ENCODE peak calls at places on chromosomes 6 and 20, in eight cellular contexts. One of them, this sample, is unnamed.
A peak's percentile ranks its signal among the peaks of the same experiment; 100 is the strongest.

GRCh38 chr6:168184701-168185100 is 105.7 kb upstream of the FRMD1 start:
- DNase-seq in choroid plexus epithelial cell: no peak
- DNase-seq in stomach: no peak
- DNase-seq in CD4-positive, alpha-beta T cell: no peak
- DNase-seq in GM20000: no peak
- DNase-seq in left ventricle myocardium inferior: no peak
- DNase-seq in epithelial cell of proximal tubule: no peak
- DNase-seq in fibroblast of pulmonary artery: no peak
- DNase-seq in this sample: no peak

GRCh38 chr20:8076505-8077498 is 55.3 kb upstream of the PLCB1 start:
- DNase-seq in fibroblast of pulmonary artery: peak; percentile 66
- DNase-seq in choroid plexus epithelial cell: no peak
- DNase-seq in stomach: peak; percentile 56
- DNase-seq in epithelial cell of proximal tubule: no peak
- DNase-seq in left ventricle myocardium inferior: no peak
- DNase-seq in CD4-positive, alpha-beta T cell: no peak
- DNase-seq in GM20000: no peak
- DNase-seq in this sample: peak; percentile 59

GRCh38 chr6:4776493-4776966 is 326 bp downstream of the CDYL start:
- DNase-seq in CD4-positive, alpha-beta T cell: no peak
- DNase-seq in GM20000: peak; percentile 72
- DNase-seq in fibroblast of pulmonary artery: no peak
- DNase-seq in epithelial cell of proximal tubule: no peak
- DNase-seq in choroid plexus epithelial cell: no peak
- DNase-seq in stomach: no peak
- DNase-seq in left ventricle myocardium inferior: no peak
- DNase-seq in this sample: no peak

GRCh38 chr6:89574860-89575561 is 63.5 kb downstream of the LYRM2 start:
- DNase-seq in GM20000: no peak
- DNase-seq in stomach: no peak
- DNase-seq in choroid plexus epithelial cell: no peak
- DNase-seq in epithelial cell of proximal tubule: no peak
- DNase-seq in fibroblast of pulmonary artery: no peak
- DNase-seq in CD4-positive, alpha-beta T cell: no peak
- DNase-seq in left ventricle myocardium inferior: no peak
- DNase-seq in this sample: no peak

GRCh38 chr6:1250489-1251197 is 61.3 kb upstream of the FOXQ1 start:
- DNase-seq in choroid plexus epithelial cell: peak; percentile 6
- DNase-seq in fibroblast of pulmonary artery: no peak
- DNase-seq in GM20000: no peak
- DNase-seq in CD4-positive, alpha-beta T cell: no peak
- DNase-seq in epithelial cell of proximal tubule: no peak
- DNase-seq in left ventricle myocardium inferior: no peak
- DNase-seq in stomach: no peak
- DNase-seq in this sample: no peak

GRCh38 chr20:63103402-63104311 is 96.9 kb upstream of the BHLHE23 start:
- DNase-seq in epithelial cell of proximal tubule: no peak
- DNase-seq in fibroblast of pulmonary artery: peak; percentile 18
- DNase-seq in stomach: no peak
- DNase-seq in choroid plexus epithelial cell: peak; percentile 7
- DNase-seq in left ventricle myocardium inferior: no peak
- DNase-seq in CD4-positive, alpha-beta T cell: no peak
- DNase-seq in GM20000: peak; percentile 52
- DNase-seq in this sample: peak; percentile 7

GRCh38 chr6:35495258-35496035 is 1.4 kb downstream of the TEAD3 start:
- DNase-seq in CD4-positive, alpha-beta T cell: no peak
- DNase-seq in left ventricle myocardium inferior: no peak
- DNase-seq in choroid plexus epithelial cell: no peak
- DNase-seq in stomach: no peak
- DNase-seq in GM20000: no peak
- DNase-seq in epithelial cell of proximal tubule: no peak
- DNase-seq in fibroblast of pulmonary artery: no peak
- DNase-seq in this sample: no peak

GRCh38 chr6:13303668-13304017 is 24.7 kb downstream of the TBC1D7 start:
- DNase-seq in GM20000: peak; percentile 76
- DNase-seq in left ventricle myocardium inferior: peak; percentile 83
- DNase-seq in stomach: peak; percentile 69
- DNase-seq in epithelial cell of proximal tubule: no peak
- DNase-seq in choroid plexus epithelial cell: peak; percentile 93
- DNase-seq in fibroblast of pulmonary artery: peak; percentile 86
- DNase-seq in CD4-positive, alpha-beta T cell: no peak
- DNase-seq in this sample: peak; percentile 67

GRCh38 chr20:47316776-47317126 is 39.7 kb downstream of the ZMYND8 start:
- DNase-seq in left ventricle myocardium inferior: no peak
- DNase-seq in fibroblast of pulmonary artery: no peak
- DNase-seq in stomach: no peak
- DNase-seq in CD4-positive, alpha-beta T cell: no peak
- DNase-seq in choroid plexus epithelial cell: no peak
- DNase-seq in GM20000: no peak
- DNase-seq in epithelial cell of proximal tubule: no peak
- DNase-seq in this sample: no peak

GRCh38 chr6:68114648-68115047 is 520.4 kb upstream of the ADGRB3 start:
- DNase-seq in stomach: no peak
- DNase-seq in GM20000: no peak
- DNase-seq in left ventricle myocardium inferior: no peak
- DNase-seq in fibroblast of pulmonary artery: no peak
- DNase-seq in choroid plexus epithelial cell: no peak
- DNase-seq in epithelial cell of proximal tubule: no peak
- DNase-seq in CD4-positive, alpha-beta T cell: no peak
- DNase-seq in this sample: peak; percentile 1

GRCh38 chr20:21702553-21703467 is 2.7 kb upstream of the PAX1 start:
- DNase-seq in epithelial cell of proximal tubule: no peak
- DNase-seq in CD4-positive, alpha-beta T cell: no peak
- DNase-seq in left ventricle myocardium inferior: peak; percentile 43
- DNase-seq in stomach: no peak
- DNase-seq in GM20000: peak; percentile 55
- DNase-seq in fibroblast of pulmonary artery: peak; percentile 36
- DNase-seq in choroid plexus epithelial cell: peak; percentile 17
- DNase-seq in this sample: peak; percentile 35
- TF ChIP-seq CTCF in epithelial cell of proximal tubule: peak; percentile 52
- TF ChIP-seq CTCF in CD4-positive, alpha-beta T cell: no peak
- TF ChIP-seq CTCF in left ventricle myocardium inferior: peak; percentile 50
- TF ChIP-seq CTCF in stomach: no peak
- TF ChIP-seq CTCF in GM20000: peak; percentile 64
- TF ChIP-seq CTCF in fibroblast of pulmonary artery: peak; percentile 39
- TF ChIP-seq CTCF in choroid plexus epithelial cell: peak; percentile 43
- TF ChIP-seq CTCF in this sample: peak; percentile 44

DNA sequence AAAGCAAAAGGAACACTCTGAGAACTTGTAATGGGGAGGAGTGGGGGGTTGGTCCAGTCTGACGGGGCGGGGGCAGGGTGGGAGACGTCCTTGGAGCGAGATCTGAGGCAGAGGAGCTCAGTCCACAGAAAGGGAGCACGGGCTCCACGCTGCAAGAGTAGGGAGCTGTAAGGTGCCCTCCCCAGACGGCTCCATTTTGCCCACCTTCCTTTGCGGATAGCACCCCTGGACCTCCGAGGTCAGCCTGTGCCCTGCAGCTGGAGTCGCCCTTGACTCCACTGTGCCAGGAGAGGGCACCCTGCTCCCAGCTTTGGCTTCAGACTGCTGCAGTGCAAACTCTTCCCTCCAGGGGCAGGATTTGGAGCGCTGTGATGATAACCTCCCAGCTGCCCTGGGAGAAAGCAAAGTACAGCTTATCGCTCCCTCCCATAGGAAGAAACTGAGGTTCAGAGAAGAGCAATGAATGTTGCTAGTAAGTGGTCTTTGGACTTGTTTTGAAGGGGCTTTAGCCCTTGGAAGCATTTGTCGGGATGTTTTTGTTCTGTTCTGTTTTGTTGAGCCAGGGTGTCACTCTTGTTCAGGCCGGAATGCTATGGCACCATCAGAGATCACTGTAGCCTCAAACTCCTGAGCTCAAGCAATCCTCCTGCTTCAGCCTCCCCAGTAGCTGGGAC is 9.5 kb upstream of the AHCY start:
- DNase-seq in choroid plexus epithelial cell: peak; percentile 89
- DNase-seq in CD4-positive, alpha-beta T cell: peak; percentile 81
- DNase-seq in epithelial cell of proximal tubule: no peak
- DNase-seq in left ventricle myocardium inferior: peak; percentile 82
- DNase-seq in GM20000: peak; percentile 89
- DNase-seq in stomach: peak; percentile 89
- DNase-seq in fibroblast of pulmonary artery: peak; percentile 87
- DNase-seq in this sample: peak; percentile 84
- TF ChIP-seq CTCF in choroid plexus epithelial cell: peak; percentile 100
- TF ChIP-seq CTCF in CD4-positive, alpha-beta T cell: peak; percentile 100
- TF ChIP-seq CTCF in epithelial cell of proximal tubule: peak; percentile 100
- TF ChIP-seq CTCF in left ventricle myocardium inferior: peak; percentile 100
- TF ChIP-seq CTCF in GM20000: peak; percentile 100
- TF ChIP-seq CTCF in stomach: peak; percentile 98
- TF ChIP-seq CTCF in fibroblast of pulmonary artery: no peak
- TF ChIP-seq CTCF in this sample: peak; percentile 100

DNA sequence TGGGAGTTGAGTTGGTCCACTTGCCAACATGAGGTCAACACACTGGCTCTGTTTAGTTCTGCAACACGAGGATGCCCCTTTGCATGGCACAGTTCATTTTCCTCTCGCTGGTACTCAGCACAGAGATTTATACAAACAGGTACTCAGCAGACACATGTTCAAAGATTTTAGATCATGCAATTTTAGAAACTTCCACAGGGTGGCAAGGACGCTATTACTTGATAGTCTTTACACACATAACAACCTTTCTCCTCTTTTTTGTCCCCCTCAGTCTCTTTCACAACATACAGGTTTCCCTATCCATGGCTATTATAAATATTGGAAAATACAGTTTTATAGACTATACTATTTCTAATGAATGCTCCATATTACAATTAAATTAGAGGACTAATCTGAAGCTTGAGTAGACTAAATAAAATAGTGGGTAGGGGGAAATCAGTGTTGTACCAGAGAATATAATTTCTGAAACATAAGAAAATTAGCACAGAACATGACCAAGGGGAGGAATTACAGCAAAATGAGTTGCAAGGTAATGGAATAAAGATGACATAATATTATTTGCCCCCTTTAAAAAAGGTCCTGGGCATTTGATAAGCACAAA is 331.8 kb upstream of the BTBD3 start:
- DNase-seq in choroid plexus epithelial cell: peak; percentile 64
- DNase-seq in stomach: no peak
- DNase-seq in epithelial cell of proximal tubule: no peak
- DNase-seq in GM20000: no peak
- DNase-seq in CD4-positive, alpha-beta T cell: no peak
- DNase-seq in left ventricle myocardium inferior: no peak
- DNase-seq in fibroblast of pulmonary artery: peak; percentile 31
- DNase-seq in this sample: peak; percentile 9
- TF ChIP-seq CTCF in choroid plexus epithelial cell: peak; percentile 60
- TF ChIP-seq CTCF in stomach: no peak
- TF ChIP-seq CTCF in epithelial cell of proximal tubule: peak; percentile 61
- TF ChIP-seq CTCF in GM20000: no peak
- TF ChIP-seq CTCF in CD4-positive, alpha-beta T cell: no peak
- TF ChIP-seq CTCF in left ventricle myocardium inferior: no peak
- TF ChIP-seq CTCF in fibroblast of pulmonary artery: peak; percentile 32
- TF ChIP-seq CTCF in this sample: peak; percentile 15

GRCh38 chr6:9417400-9417799 is 982.1 kb upstream of the SLC35B3 start:
- DNase-seq in epithelial cell of proximal tubule: no peak
- DNase-seq in choroid plexus epithelial cell: no peak
- DNase-seq in stomach: no peak
- DNase-seq in left ventricle myocardium inferior: no peak
- DNase-seq in fibroblast of pulmonary artery: no peak
- DNase-seq in CD4-positive, alpha-beta T cell: no peak
- DNase-seq in GM20000: no peak
- DNase-seq in this sample: no peak

GRCh38 chr6:9409126-9409525 is 973.8 kb upstream of the SLC35B3 start:
- DNase-seq in stomach: no peak
- DNase-seq in left ventricle myocardium inferior: no peak
- DNase-seq in choroid plexus epithelial cell: no peak
- DNase-seq in CD4-positive, alpha-beta T cell: no peak
- DNase-seq in epithelial cell of proximal tubule: no peak
- DNase-seq in fibroblast of pulmonary artery: no peak
- DNase-seq in GM20000: no peak
- DNase-seq in this sample: no peak

GRCh38 chr6:9408718-9409117 is 973.4 kb upstream of the SLC35B3 start:
- DNase-seq in CD4-positive, alpha-beta T cell: no peak
- DNase-seq in choroid plexus epithelial cell: no peak
- DNase-seq in epithelial cell of proximal tubule: no peak
- DNase-seq in left ventricle myocardium inferior: no peak
- DNase-seq in GM20000: no peak
- DNase-seq in stomach: no peak
- DNase-seq in fibroblast of pulmonary artery: no peak
- DNase-seq in this sample: peak; percentile 20

DNA sequence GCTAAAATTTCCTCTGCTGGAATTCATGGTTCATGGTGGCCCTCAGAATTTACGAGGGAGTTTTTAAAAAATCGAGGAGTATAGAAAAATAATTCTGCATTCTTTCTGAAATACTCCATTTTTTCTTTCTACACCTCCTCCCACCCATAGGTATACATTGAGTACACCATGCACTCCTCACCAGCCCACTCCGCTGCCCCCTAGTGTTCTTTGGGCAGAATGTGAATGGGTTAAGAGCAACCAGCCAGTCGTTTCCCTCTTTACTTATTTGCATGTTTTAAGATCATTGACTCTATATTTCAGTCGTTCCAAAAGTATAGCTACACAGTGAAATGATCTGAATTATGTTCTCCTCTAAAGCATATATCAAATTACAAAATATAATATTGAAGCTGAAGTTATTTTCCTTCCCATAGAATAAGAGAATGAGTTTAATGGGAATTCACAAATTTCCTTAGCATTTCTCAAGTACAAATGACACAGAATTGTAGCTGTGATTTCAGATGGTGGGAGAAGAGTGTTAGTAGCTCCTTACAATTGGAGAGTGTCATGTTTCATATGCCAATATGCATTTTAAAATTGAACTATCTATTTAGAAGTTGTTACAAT is 977.7 kb upstream of the SLC35B3 start:
- DNase-seq in left ventricle myocardium inferior: no peak
- DNase-seq in GM20000: peak; percentile 19
- DNase-seq in fibroblast of pulmonary artery: no peak
- DNase-seq in stomach: peak; percentile 36
- DNase-seq in epithelial cell of proximal tubule: no peak
- DNase-seq in CD4-positive, alpha-beta T cell: no peak
- DNase-seq in choroid plexus epithelial cell: peak; percentile 41
- DNase-seq in this sample: peak; percentile 28
- TF ChIP-seq CTCF in left ventricle myocardium inferior: peak; percentile 69
- TF ChIP-seq CTCF in GM20000: peak; percentile 27
- TF ChIP-seq CTCF in fibroblast of pulmonary artery: peak; percentile 54
- TF ChIP-seq CTCF in stomach: peak; percentile 25
- TF ChIP-seq CTCF in epithelial cell of proximal tubule: peak; percentile 75
- TF ChIP-seq CTCF in CD4-positive, alpha-beta T cell: peak; percentile 53
- TF ChIP-seq CTCF in choroid plexus epithelial cell: peak; percentile 71
- TF ChIP-seq CTCF in this sample: peak; percentile 59

This sample was measured in fibroblast of mammary gland.